ENCODE peak calls at places on chromosomes 11 and 22, in five cellular contexts. D is left ventricle myocardium inferior, F is B cell, P is cardiac fibroblast, K is kidney. O is an unnamed sample.

GRCh38 chr11:116827461-116827860 is 2.2 kb upstream of the APOC3 start:
- DNase-seq in D (no peak), K (no peak), P (no peak), F (no peak), O (no peak)

GRCh38 chr11:862704-863388 is 20.2 kb downstream of the TSPAN4 start:
- DNase-seq in F (no peak), K (no peak), D (no peak), P (no peak), O (no peak)

GRCh38 chr11:4551346-4551979 is 6.5 kb downstream of the OR52M1 start:
- DNase-seq in K (peak; percentile 46), D (no peak), P (peak; percentile 35), F (no peak), O (no peak)

GRCh38 chr11:11400635-11401232 is 47.7 kb upstream of the CSNK2A3 start:
- DNase-seq in K (no peak), F (no peak), P (no peak), D (no peak), O (peak; percentile 20)

GRCh38 chr11:47487421-47487820 is 38.5 kb upstream of the RAPSN start:
- DNase-seq in K (no peak), F (no peak), P (no peak), D (no peak), O (no peak)

GRCh38 chr11:134580635-134581025 is 168.6 kb upstream of the B3GAT1 start:
- DNase-seq in K (no peak), D (no peak), P (no peak), F (no peak), O (no peak)

GRCh38 chr11:110518809-110519514 is 89.2 kb downstream of the FDX1 start:
- DNase-seq in F (no peak), P (peak; percentile 59), K (no peak), D (no peak), O (no peak)

GRCh38 chr11:49995559-49995958 is 13.2 kb upstream of the OR4C12 start:
- DNase-seq in P (peak; percentile 82), D (no peak), K (no peak), F (no peak), O (no peak)

GRCh38 chr11:130103296-130103814 is 33.7 kb downstream of the APLP2 start:
- DNase-seq in K (no peak), P (peak; percentile 93), F (no peak), D (no peak), O (no peak)

GRCh38 chr22:20918663-20919220 is 1.5 kb downstream of the CRKL start:
- DNase-seq in K (no peak), P (no peak), F (no peak), D (no peak), O (no peak)

GRCh38 chr11:124762077-124762623 is at the start of gene ESAM:
- DNase-seq in K (peak; percentile 86), P (no peak), D (peak; percentile 59), F (peak; percentile 93), O (peak; percentile 95)

GRCh38 chr22:27238935-27239510 is 562.5 kb downstream of the MN1 start:
- DNase-seq in F (no peak), K (peak; percentile 90), P (peak; percentile 97), D (peak; percentile 89), O (no peak)

GRCh38 chr22:45462034-45462655 is 40.5 kb upstream of the FBLN1 start:
- DNase-seq in P (no peak), D (no peak), F (no peak), K (no peak), O (no peak)

GRCh38 chr11:121536116-121536515 is 83.3 kb upstream of the SORL1-AS1 start:
- DNase-seq in F (no peak), D (no peak), P (no peak), K (no peak), O (no peak)

GRCh38 chr11:14312736-14313438 is 46.1 kb downstream of the RRAS2 start:
- DNase-seq in K (no peak), P (peak; percentile 38), D (no peak), F (no peak), O (no peak)

GRCh38 chr22:16960220-16960883 is 47.7 kb downstream of the GAB4 start:
- DNase-seq in F (no peak), K (no peak), P (no peak), D (no peak), O (peak; percentile 7)

GRCh38 chr22:35578836-35579575 is 38.1 kb downstream of the MB start:
- DNase-seq in K (no peak), D (peak; percentile 58), F (no peak), P (no peak), O (no peak)

GRCh38 chr22:29641052-29641780 is 37.8 kb downstream of the NF2 start:
- DNase-seq in P (no peak), D (no peak), F (no peak), K (no peak), O (no peak)

GRCh38 chr11:130001491-130002351 is 914 bp downstream of the PRDM10 start:
- DNase-seq in D (peak; percentile 27), P (peak; percentile 45), K (peak; percentile 89), F (peak; percentile 87), O (peak; percentile 81)

GRCh38 chr11:67504950-67505561 is at the start of gene PITPNM1:
- DNase-seq in D (peak; percentile 86), K (peak; percentile 94), P (peak; percentile 39), F (peak; percentile 95), O (peak; percentile 92)

GRCh38 chr11:46512261-46512881 is 81.5 kb downstream of the AMBRA1 start:
- DNase-seq in P (no peak), F (no peak), K (no peak), D (no peak), O (no peak)

GRCh38 chr11:91433284-91434010 is 791.2 kb upstream of the FAT3 start:
- DNase-seq in K (no peak), P (no peak), F (no peak), D (no peak), O (no peak)

GRCh38 chr11:17012712-17013547 is 1.3 kb downstream of the PLEKHA7 start:
- DNase-seq in F (no peak), K (peak; percentile 86), D (peak; percentile 55), P (peak; percentile 96), O (no peak)

GRCh38 chr22:43723816-43724215 is 88.3 kb downstream of the EFCAB6 start:
- DNase-seq in P (peak; percentile 6), F (no peak), D (no peak), K (no peak), O (no peak)

GRCh38 chr11:66007201-66007634 is 4.6 kb upstream of the CST6 start:
- DNase-seq in P (no peak), D (no peak), K (no peak), F (peak; percentile 18), O (no peak)

GRCh38 chr22:39731881-39732555 is 161.5 kb downstream of the CACNA1I start:
- DNase-seq in D (no peak), K (no peak), P (no peak), F (no peak), O (peak; percentile 10)

GRCh38 chr22:20931126-20931654 is 14.0 kb downstream of the CRKL start:
- DNase-seq in D (no peak), F (no peak), K (no peak), P (no peak), O (no peak)

GRCh38 chr22:50550395-50550794 is 4.7 kb downstream of the KLHDC7B start:
- DNase-seq in K (no peak), F (peak; percentile 22), P (no peak), D (no peak), O (no peak)

GRCh38 chr22:50548913-50549790 is 3.5 kb downstream of the KLHDC7B start:
- DNase-seq in K (no peak), D (no peak), P (no peak), F (no peak), O (no peak)

GRCh38 chr22:50547231-50547851 is 1.6 kb downstream of the KLHDC7B start:
- DNase-seq in K (peak; percentile 77), D (no peak), P (no peak), F (peak; percentile 60), O (peak; percentile 54)

GRCh38 chr22:50546326-50547230 is 879 bp downstream of the KLHDC7B start:
- DNase-seq in F (peak; percentile 58), D (no peak), P (no peak), K (peak; percentile 74), O (peak; percentile 39)

DNA sequence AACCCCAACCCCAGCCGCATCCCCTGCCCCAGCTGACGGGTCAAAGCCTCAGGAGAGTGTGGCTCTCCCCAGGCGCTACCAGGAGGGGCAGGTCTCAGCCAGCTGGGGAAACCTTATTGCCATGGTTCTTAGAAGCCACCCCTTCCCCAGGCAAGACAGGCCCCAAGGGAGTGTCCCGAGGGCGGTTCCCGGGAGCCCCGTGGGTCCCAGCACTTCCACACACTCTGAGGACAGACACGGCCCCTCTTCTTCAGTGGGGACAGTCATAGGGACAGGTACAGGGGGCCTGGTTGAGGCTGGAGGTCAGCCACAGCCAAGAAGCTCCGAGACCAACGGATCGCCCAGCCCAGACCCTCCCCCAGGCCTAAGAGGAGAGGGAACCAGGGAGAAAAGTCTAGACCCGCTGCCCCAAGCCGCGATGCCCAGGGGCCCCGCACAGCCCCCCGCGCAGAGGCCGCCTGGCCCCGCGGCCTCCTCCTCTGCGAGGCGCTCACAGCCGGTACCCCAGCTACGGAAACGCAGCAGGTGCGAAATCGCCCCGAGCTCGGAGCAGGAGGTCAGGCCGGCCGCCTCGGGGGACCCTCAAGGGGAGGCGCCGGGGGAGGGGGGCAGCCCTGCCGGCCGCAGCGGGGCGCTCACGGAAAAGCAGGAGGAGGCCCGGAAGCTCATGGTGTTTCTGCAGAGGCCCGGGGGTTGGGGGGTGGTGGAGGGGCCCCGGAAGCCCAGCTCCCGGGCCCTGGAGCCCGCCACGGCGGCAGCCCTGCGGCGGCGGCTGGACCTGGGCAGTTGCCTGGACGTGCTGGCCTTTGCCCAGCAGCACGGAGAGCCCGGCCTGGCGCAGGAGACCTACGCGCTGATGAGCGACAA is 2.6 kb downstream of the KLHDC7B start:
- DNase-seq in D (no peak), P (no peak), F (peak; percentile 93), K (peak; percentile 85), O (peak; percentile 87)
- TF ChIP-seq CTCF in D (no peak), P (no peak), F (no peak), K (no peak), O (peak; percentile 35)

GRCh38 chr11:114251797-114252327 is 44.3 kb upstream of the NNMT start:
- DNase-seq in D (no peak), P (no peak), K (no peak), F (peak; percentile 53), O (no peak)
- TF ChIP-seq CTCF in D (no peak), P (no peak), K (no peak), F (no peak), O (no peak)

DNA sequence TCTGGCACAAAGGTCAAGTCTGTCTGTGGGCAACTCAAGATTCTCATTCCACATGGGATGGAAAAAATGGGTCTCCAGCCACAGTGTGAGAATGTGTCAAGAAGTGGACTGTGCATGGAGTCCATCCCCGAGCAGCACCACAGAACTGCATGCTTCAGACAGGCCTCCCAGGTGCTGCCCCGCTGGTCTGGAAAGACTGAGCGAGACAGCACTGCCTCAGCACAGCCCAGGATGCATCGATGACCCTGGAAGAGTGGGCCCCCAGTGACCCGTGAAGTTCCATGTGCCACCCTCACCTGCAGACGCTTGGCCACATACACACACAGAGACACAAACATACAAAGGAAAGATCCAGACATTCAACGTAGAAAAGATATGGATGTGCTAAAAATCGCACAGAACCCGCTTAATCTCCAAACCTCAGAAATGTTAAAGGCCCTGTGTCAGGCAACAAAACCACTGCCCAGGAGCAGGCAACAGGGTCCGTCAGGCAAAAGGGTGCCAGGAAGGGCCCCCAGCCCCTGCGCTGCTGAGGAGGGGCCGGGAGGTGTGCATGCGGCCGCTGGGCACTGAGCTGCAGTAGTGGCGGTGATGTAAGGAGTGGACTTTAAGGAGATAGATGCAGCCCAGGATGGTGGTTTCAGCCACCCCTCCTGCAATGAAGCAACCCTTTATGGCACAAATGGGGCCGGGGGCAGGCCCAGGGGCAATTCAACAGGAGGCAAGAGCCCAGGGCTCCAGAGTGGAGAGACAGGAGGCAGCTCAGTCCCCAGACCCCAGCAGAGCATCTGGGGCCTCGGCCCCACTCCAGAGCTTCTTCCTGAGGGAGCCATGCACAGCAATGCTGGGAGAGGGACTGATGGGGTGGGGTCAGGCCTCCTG is 84.7 kb downstream of the DGCR2 start:
- DNase-seq in D (no peak), P (no peak), F (no peak), K (peak; percentile 61), O (no peak)
- TF ChIP-seq CTCF in D (no peak), P (no peak), F (no peak), K (no peak), O (no peak)

GRCh38 chr11:101759771-101760450 is 154.9 kb upstream of the CEP126 start:
- DNase-seq in F (no peak), P (peak; percentile 10), D (no peak), K (no peak), O (no peak)
- TF ChIP-seq CTCF in F (no peak), P (no peak), D (peak; percentile 13), K (no peak), O (no peak)

O was measured in GM13977.